ENCODE peak calls at places on chromosome 9, in seven cellular contexts. W is type B pancreatic cell, M is DND-41, G is glutamatergic neuron, T is uterus, D is heart right ventricle, B is kidney. X is an unnamed sample.

GRCh38 chr9:112194969-112195431 is 19.9 kb upstream of the SUSD1 start:
- DNase-seq in W (no peak), D (no peak), B (no peak), M (no peak), G (no peak), T (no peak), X (no peak)

GRCh38 chr9:21081999-21082398 is 4.3 kb upstream of the IFNB1 start:
- DNase-seq in T (no peak), B (no peak), D (no peak), M (peak; percentile 63), W (no peak), G (no peak), X (no peak)

GRCh38 chr9:127899200-127899943 is at the start of gene ST6GALNAC6:
- DNase-seq in T (peak; percentile 67), B (peak; percentile 89), M (peak; percentile 66), D (peak; percentile 82), G (peak; percentile 80), W (no peak), X (peak; percentile 76)

GRCh38 chr9:35570709-35571108 is 34.4 kb upstream of the TESK1 start:
- DNase-seq in G (no peak), M (no peak), W (no peak), D (no peak), B (no peak), T (no peak), X (no peak)

GRCh38 chr9:93679536-93680444 is 103.4 kb downstream of the PHF2 start:
- DNase-seq in W (peak; percentile 56), G (no peak), M (peak; percentile 1), T (peak; percentile 7), D (no peak), B (peak; percentile 45), X (peak; percentile 88)

GRCh38 chr9:15101046-15101445 is 190.8 kb upstream of the FREM1 start:
- DNase-seq in T (no peak), D (no peak), G (no peak), B (no peak), W (no peak), M (no peak), X (no peak)

GRCh38 chr9:34741628-34742027 is 31.7 kb upstream of the CCL21 start:
- DNase-seq in M (peak; percentile 6), G (no peak), B (no peak), D (no peak), T (no peak), W (no peak), X (no peak)

GRCh38 chr9:93673271-93673843 is 97.0 kb downstream of the PHF2 start:
- DNase-seq in G (no peak), B (peak; percentile 53), M (peak; percentile 14), W (peak; percentile 66), T (peak; percentile 10), D (peak; percentile 48), X (peak; percentile 73)

GRCh38 chr9:137431416-137431931 is 8.3 kb downstream of the NOXA1 start:
- DNase-seq in M (no peak), W (no peak), D (peak; percentile 8), B (peak; percentile 76), T (no peak), G (no peak), X (peak; percentile 88)

GRCh38 chr9:115391166-115391825 is 273.3 kb upstream of the TNC start:
- DNase-seq in M (no peak), T (no peak), G (no peak), B (no peak), D (no peak), W (no peak), X (no peak)

GRCh38 chr9:27524236-27524635 is at the start of gene IFNK:
- DNase-seq in G (no peak), T (no peak), B (no peak), M (no peak), D (no peak), W (no peak), X (no peak)

GRCh38 chr9:98851730-98852462 is 44.4 kb downstream of the GALNT12 start:
- DNase-seq in G (no peak), M (no peak), W (no peak), D (no peak), T (no peak), B (no peak), X (no peak)

GRCh38 chr9:135756576-135756975 is 54.6 kb downstream of the KCNT1 start:
- DNase-seq in B (no peak), M (no peak), T (no peak), W (no peak), G (no peak), D (no peak), X (no peak)

GRCh38 chr9:113682297-113682771 is 193.8 kb upstream of the ZNF618 start:
- DNase-seq in T (peak; percentile 45), B (no peak), M (peak; percentile 41), G (peak; percentile 85), D (peak; percentile 57), W (peak; percentile 78), X (no peak)

GRCh38 chr9:125460883-125461475 is 199.4 kb downstream of the GAPVD1 start:
- DNase-seq in M (no peak), T (peak; percentile 81), G (no peak), B (no peak), W (no peak), D (no peak), X (no peak)

DNA sequence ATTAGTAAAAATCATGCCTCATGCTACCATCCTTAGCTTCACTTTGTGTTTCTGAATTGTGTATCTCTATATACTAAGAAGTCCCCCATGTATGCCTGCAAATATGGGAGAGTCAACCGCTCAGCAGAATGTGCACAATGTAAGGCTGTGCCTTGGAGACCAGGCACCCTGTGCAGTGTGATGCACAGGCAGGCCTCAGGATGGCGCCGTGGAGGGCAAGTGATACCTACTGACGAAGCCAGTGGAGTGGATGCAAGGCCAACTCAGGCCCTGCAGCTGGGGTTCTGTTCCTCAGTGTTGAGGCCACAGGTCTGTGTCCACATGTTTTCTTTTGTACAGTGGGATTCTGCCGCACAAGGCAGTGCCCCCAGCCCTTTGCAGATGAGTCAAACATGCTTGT is 28.4 kb downstream of the SYK start:
- DNase-seq in D (no peak), B (no peak), M (no peak), W (peak; percentile 60), G (no peak), T (no peak), X (no peak)
- TF ChIP-seq CTCF in D (no peak), B (no peak), M (peak; percentile 5), W (no peak), G (peak; percentile 5), T (no peak), X (no peak)

DNA sequence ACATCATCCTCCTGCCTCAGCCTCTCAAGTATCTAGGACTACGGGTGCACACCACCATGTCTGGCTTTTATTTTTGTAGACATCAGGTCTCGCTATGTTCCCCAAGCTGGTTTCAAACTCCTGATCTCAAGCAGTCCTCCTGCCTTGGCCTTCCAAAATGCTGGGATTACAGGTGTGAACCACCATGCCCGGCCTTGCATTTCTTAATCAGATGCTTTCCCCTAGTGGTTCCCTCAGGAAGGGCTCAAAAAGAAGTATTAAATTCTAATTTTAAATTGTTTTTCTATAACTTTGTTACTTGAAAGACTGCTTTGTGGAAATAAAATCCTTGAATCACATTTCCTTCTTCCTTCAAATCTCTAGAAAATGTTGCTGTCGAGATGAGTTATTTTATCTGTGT is 79.5 kb upstream of the ROR2 start:
- DNase-seq in D (no peak), B (no peak), M (no peak), T (no peak), W (no peak), G (no peak), X (no peak)
- TF ChIP-seq CTCF in D (no peak), B (no peak), M (no peak), T (no peak), W (peak; percentile 58), G (peak; percentile 44), X (peak; percentile 57)

GRCh38 chr9:108783318-108784127 is 72.3 kb downstream of the ACTL7B start:
- DNase-seq in W (no peak), B (no peak), G (no peak), M (no peak), D (no peak), T (no peak), X (no peak)
- TF ChIP-seq CTCF in W (no peak), B (no peak), G (no peak), M (no peak), D (no peak), T (no peak), X (no peak)

DNA sequence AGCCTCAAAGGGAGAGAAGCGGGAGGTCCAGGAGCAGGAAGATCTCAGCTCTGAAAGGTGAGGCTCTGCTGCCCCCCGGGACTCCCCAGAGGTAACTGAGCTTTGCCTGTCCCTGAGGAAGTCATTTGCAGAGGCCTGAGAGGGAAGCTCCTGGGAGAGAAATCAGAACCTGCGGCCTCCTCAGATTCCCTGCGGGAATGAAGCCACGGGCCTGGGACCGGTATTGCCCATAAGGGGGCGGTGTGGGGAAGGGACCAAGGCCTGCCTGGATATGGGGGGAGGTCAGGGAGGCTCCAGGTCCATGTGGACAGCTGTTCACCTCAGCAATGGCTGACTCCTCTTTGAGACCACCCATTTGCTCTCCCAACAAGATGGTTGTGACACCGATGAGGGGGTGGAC is 1.3 kb downstream of the SPATA31E1 start:
- DNase-seq in M (no peak), T (no peak), B (peak; percentile 42), D (no peak), W (peak; percentile 67), G (peak; percentile 43), X (no peak)
- TF ChIP-seq CTCF in M (peak; percentile 8), T (no peak), B (no peak), D (no peak), W (peak; percentile 36), G (peak; percentile 25), X (peak; percentile 49)

DNA sequence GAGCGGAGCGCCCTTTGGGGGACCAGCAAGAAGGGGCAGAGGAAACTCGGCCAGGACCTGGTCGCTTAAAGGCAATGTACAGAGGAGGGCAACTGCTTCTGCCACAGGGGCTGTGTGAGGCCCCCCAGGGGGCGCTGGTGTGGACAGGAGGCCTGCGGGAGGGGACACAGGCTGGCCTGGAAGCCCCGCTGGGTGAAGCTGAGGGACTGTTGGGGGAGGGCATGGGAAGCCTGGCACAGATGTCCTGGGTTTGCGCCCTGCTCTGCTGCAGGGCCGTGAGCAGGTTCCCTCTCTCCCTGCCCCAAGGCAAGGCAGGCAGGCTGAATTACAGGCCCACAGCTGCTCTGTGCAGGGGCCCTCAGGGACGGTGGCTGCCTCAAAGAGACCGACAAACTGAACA is 5.4 kb downstream of the MED22 start:
- DNase-seq in W (no peak), M (no peak), G (peak; percentile 60), D (no peak), B (peak; percentile 71), T (no peak), X (no peak)
- TF ChIP-seq CTCF in W (no peak), M (peak; percentile 33), G (no peak), D (no peak), B (no peak), T (no peak), X (no peak)

DNA sequence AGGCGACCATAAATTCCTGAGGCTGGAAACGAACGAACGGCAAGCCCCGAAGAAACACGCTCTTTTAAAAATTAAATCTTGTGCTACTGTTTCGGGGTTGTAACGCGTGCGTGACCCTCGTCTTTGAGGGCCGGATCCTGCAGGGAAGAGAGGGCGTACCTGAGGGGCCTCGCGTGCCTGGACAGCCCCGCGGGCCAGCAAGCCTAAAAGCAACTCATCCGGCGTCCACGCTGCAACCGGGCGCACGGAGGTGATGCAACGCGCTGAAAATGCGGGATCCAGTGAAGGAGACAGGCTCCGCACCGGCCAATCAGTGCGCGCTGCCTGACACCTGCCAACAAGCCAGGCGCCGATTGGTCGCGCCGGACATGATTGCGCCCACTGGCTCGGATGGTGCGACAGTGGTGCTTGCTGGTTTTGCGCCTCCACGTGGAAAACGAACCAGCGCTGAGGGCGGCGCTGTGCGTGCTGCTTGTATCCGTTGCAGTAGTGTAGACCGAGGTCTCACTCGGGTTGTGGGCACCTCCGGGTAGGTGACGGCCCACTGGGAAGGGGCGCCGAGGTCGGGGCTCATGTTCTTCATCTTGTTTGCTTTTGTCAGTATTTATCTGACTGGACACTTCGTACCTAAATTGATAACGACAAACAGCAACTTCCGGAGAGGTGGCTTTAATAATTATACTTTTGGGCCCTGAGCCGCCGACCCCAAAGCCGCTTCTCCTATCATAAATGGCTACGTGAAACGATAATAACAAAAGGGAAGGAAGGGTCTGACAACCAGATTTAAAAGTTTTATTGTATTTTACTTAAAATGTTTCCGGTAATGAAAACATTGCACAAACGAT is at the start of gene IARS1:
- DNase-seq in W (peak; percentile 100), T (peak; percentile 98), M (peak; percentile 99), G (peak; percentile 100), D (peak; percentile 99), B (peak; percentile 99), X (peak; percentile 99)
- TF ChIP-seq CTCF in W (peak; percentile 45), T (peak; percentile 50), M (peak; percentile 53), G (no peak), D (no peak), B (peak; percentile 29), X (peak; percentile 71)

X was measured in chondrocyte.